ENCODE peak calls at places on chromosomes 11 and 22, in four cellular contexts. E, U, G and S are unnamed samples.
A peak's percentile ranks its signal among the peaks of the same experiment; 100 is the strongest.

GRCh38 chr11:2390871-2391662 is 9.5 kb upstream of the TSSC4 start:
- DNase-seq in G (no peak), E (peak; percentile 44), U (no peak), S (peak; percentile 65)

GRCh38 chr22:32634424-32634981 is 159.9 kb downstream of the FBXO7 start:
- DNase-seq in E (no peak), G (no peak), U (no peak), S (no peak)

GRCh38 chr22:24118689-24119384 is 62.5 kb upstream of the SUSD2 start:
- DNase-seq in U (no peak), G (no peak), E (no peak), S (no peak)

GRCh38 chr11:1236316-1237127 is 13.7 kb downstream of the MUC5B start:
- DNase-seq in E (no peak), G (no peak), U (no peak), S (no peak)

GRCh38 chr11:44750440-44751005 is 23.8 kb downstream of the TSPAN18 start:
- DNase-seq in U (peak; percentile 93), G (no peak), E (no peak), S (no peak)

GRCh38 chr11:111540114-111540920 is at the start of gene LAYN:
- DNase-seq in E (no peak), G (peak; percentile 23), U (peak; percentile 22), S (peak; percentile 18)

GRCh38 chr11:6201486-6201885 is 2.5 kb downstream of the OR52W1 start:
- DNase-seq in G (no peak), E (no peak), U (no peak), S (no peak)

GRCh38 chr11:1756024-1756561 is 5.7 kb upstream of the IFITM10 start:
- DNase-seq in G (no peak), E (no peak), U (peak; percentile 87), S (no peak)

GRCh38 chr11:59615637-59616395 is at the start of gene OSBP:
- DNase-seq in E (peak; percentile 100), G (peak; percentile 99), U (peak; percentile 99), S (peak; percentile 100)

GRCh38 chr11:59615132-59615636 is 390 bp downstream of the OSBP start:
- DNase-seq in U (peak; percentile 52), G (peak; percentile 76), E (peak; percentile 39), S (peak; percentile 45)

GRCh38 chr11:59617876-59618275 is 2.3 kb upstream of the OSBP start:
- DNase-seq in G (no peak), E (no peak), U (no peak), S (no peak)

GRCh38 chr11:59614277-59615131 is 1.1 kb downstream of the OSBP start:
- DNase-seq in E (peak; percentile 10), G (no peak), U (peak; percentile 31), S (no peak)

DNA sequence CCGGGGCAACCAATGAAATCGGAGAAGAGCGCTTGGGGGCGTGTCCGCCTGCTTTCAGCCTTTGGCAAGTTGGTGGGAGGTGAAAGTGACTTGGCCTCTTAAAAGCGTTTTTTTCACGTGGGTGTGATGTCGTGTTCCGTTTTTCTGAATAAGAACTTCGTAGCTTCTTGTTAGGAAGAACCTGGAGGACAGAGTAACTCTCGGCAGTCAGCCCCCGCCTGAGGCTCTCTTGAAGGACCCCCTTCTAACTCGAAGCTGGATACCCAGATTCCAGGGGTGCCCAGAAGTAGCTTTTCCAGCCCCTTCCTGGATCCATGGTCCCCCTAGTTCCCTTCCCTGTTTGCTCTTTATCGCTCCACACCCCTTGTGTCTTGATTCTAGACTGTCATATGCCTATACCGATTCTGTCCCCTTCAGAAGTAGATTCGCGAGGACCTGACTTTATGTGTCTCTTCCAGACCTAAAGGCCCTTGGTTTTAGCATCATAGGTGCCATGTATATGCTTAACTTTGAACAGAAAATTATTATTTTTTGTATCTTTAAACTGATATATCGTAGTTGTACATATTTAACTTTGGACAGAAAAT is 915 bp upstream of the OSBP start:
- DNase-seq in U (no peak), E (no peak), G (no peak), S (no peak)
- TF ChIP-seq POLR2A in U (peak; percentile 13), E (peak; percentile 24), G (no peak), S (peak; percentile 21)

DNA sequence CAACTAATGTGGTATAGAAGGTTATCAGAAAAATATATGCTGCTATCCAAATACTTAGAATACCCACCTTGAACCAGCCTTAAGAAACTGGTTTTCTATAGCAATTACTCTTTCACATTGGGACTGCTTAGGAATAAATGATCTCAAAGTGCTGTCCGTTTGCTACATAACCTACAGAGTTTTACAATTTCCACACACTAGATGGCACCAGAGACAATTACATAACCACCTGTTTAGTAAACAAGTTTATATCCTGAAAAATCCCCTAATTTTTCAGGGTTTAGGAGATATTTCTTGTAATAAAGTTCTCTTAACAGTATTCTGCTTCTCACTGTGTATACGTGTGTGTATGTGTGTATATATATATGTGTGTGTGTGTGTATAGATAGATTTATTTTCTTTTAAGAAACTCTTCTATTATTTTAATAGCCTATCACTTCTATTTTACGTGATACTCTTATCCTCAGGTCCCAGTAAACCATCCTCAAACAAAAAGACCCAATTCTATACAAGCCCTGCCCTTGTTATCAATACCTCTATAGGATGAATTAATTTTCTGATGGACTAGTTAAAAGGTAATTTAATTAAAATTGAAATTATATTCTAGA is 6.7 kb upstream of the OR5I1 start:
- DNase-seq in G (no peak), U (no peak), E (peak; percentile 62), S (no peak)
- TF ChIP-seq CTCF in G (peak; percentile 26), U (peak; percentile 28), E (peak; percentile 69), S (no peak)

DNA sequence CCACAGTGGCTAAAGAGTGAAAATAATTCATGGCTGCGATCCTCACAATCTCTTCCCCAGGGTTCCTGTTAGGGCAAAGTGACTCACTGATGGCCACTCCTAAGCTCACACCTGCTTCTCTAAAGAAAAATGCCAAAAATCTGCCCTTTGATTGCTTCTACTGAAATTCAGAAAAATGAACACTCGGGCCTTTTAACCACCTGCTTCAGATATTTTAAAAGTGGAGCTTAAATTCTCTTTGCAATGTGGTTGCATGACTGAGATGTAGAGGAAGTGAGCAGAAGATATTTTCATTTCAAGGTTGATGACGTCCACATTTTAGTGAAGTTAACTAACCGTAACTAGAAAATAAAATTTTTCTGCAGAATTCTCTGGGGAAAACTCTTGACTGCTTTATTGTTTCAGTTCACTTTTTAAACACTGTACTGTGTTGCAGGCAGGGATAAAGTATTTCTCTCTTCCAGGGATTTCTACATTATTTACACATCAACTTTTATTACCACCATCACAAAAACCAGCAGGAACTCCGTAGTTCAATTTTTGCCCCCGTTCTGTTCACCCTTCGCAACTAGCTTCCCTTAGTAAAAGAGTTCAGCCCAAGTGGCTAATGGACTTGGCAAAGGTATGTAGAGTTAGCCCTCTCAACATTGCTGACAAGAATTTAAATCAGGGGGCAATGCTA is 8.5 kb downstream of the RAB30 start:
- DNase-seq in U (peak; percentile 43), G (no peak), E (no peak), S (no peak)
- H3K27ac ChIP-seq in U (peak overlapping the region; percentile 61), G (peak overlapping the region; percentile 13), E (peak overlapping the region; percentile 8), S (peak overlapping the region; percentile 8)

GRCh38 chr11:20112291-20113146 is 47.8 kb downstream of the DBX1 start:
- DNase-seq in G (peak; percentile 18), U (peak; percentile 92), E (peak; percentile 91), S (peak; percentile 65)
- TF ChIP-seq POLR2A in G (no peak), U (no peak), E (no peak), S (no peak)